ENCODE peak calls at places on chromosomes 7 and 10, in ten cellular contexts. One of them, this sample, is unnamed.

GRCh38 chr7:97004931-97005763 is at the start of gene DLX6:
- DNase-seq in pancreas: no peak
- DNase-seq in epithelial cell of esophagus: peak; percentile 37
- DNase-seq in heart left ventricle: no peak
- DNase-seq in fibroblast of lung: peak; percentile 47
- DNase-seq in PC-3: no peak
- DNase-seq in AG04450: no peak
- DNase-seq in cardiac fibroblast: no peak
- DNase-seq in HFF-Myc: no peak
- DNase-seq in gastrocnemius medialis: no peak
- DNase-seq in this sample: peak; percentile 87

GRCh38 chr10:59243611-59244195 is 67.3 kb downstream of the PHYHIPL start:
- DNase-seq in pancreas: no peak
- DNase-seq in epithelial cell of esophagus: peak; percentile 6
- DNase-seq in heart left ventricle: no peak
- DNase-seq in fibroblast of lung: no peak
- DNase-seq in PC-3: no peak
- DNase-seq in AG04450: no peak
- DNase-seq in cardiac fibroblast: no peak
- DNase-seq in HFF-Myc: no peak
- DNase-seq in gastrocnemius medialis: no peak
- DNase-seq in this sample: no peak

GRCh38 chr10:118960166-118961090 is 69.1 kb upstream of the NANOS1 start:
- DNase-seq in pancreas: no peak
- DNase-seq in epithelial cell of esophagus: peak; percentile 80
- DNase-seq in heart left ventricle: no peak
- DNase-seq in fibroblast of lung: no peak
- DNase-seq in PC-3: peak; percentile 83
- DNase-seq in AG04450: no peak
- DNase-seq in cardiac fibroblast: no peak
- DNase-seq in HFF-Myc: no peak
- DNase-seq in gastrocnemius medialis: no peak
- DNase-seq in this sample: no peak

GRCh38 chr7:110007316-110007910 is 1083.5 kb upstream of the LRRN3 start:
- DNase-seq in pancreas: no peak
- DNase-seq in epithelial cell of esophagus: peak; percentile 75
- DNase-seq in heart left ventricle: no peak
- DNase-seq in fibroblast of lung: no peak
- DNase-seq in PC-3: no peak
- DNase-seq in AG04450: no peak
- DNase-seq in cardiac fibroblast: no peak
- DNase-seq in HFF-Myc: no peak
- DNase-seq in gastrocnemius medialis: no peak
- DNase-seq in this sample: no peak

GRCh38 chr7:108270385-108270784 is 140.2 kb upstream of the LAMB4 start:
- DNase-seq in pancreas: no peak
- DNase-seq in epithelial cell of esophagus: peak; percentile 57
- DNase-seq in heart left ventricle: no peak
- DNase-seq in fibroblast of lung: no peak
- DNase-seq in PC-3: no peak
- DNase-seq in AG04450: no peak
- DNase-seq in cardiac fibroblast: peak; percentile 79
- DNase-seq in HFF-Myc: no peak
- DNase-seq in gastrocnemius medialis: no peak
- DNase-seq in this sample: no peak

GRCh38 chr7:90579181-90579688 is 16.9 kb upstream of the CDK14 start:
- DNase-seq in pancreas: no peak
- DNase-seq in epithelial cell of esophagus: peak; percentile 94
- DNase-seq in heart left ventricle: no peak
- DNase-seq in fibroblast of lung: peak; percentile 75
- DNase-seq in PC-3: peak; percentile 81
- DNase-seq in AG04450: no peak
- DNase-seq in cardiac fibroblast: peak; percentile 95
- DNase-seq in HFF-Myc: no peak
- DNase-seq in gastrocnemius medialis: no peak
- DNase-seq in this sample: no peak

GRCh38 chr10:104445359-104445758 is 91.7 kb downstream of the CFAP58 start:
- DNase-seq in pancreas: no peak
- DNase-seq in epithelial cell of esophagus: peak; percentile 86
- DNase-seq in heart left ventricle: no peak
- DNase-seq in fibroblast of lung: peak; percentile 34
- DNase-seq in PC-3: peak; percentile 41
- DNase-seq in AG04450: peak; percentile 36
- DNase-seq in cardiac fibroblast: peak; percentile 89
- DNase-seq in HFF-Myc: peak; percentile 45
- DNase-seq in gastrocnemius medialis: no peak
- DNase-seq in this sample: no peak

GRCh38 chr10:8137726-8138125 is 83.2 kb downstream of the GATA3 start:
- DNase-seq in pancreas: no peak
- DNase-seq in epithelial cell of esophagus: no peak
- DNase-seq in heart left ventricle: no peak
- DNase-seq in fibroblast of lung: no peak
- DNase-seq in PC-3: no peak
- DNase-seq in AG04450: no peak
- DNase-seq in cardiac fibroblast: no peak
- DNase-seq in HFF-Myc: no peak
- DNase-seq in gastrocnemius medialis: no peak
- DNase-seq in this sample: no peak

GRCh38 chr7:87056346-87056745 is 3.1 kb downstream of the ELAPOR2 start:
- DNase-seq in pancreas: no peak
- DNase-seq in epithelial cell of esophagus: no peak
- DNase-seq in heart left ventricle: no peak
- DNase-seq in fibroblast of lung: no peak
- DNase-seq in PC-3: no peak
- DNase-seq in AG04450: no peak
- DNase-seq in cardiac fibroblast: peak; percentile 27
- DNase-seq in HFF-Myc: no peak
- DNase-seq in gastrocnemius medialis: no peak
- DNase-seq in this sample: no peak

GRCh38 chr10:107144490-107144889 is 20.0 kb downstream of the SORCS1 start:
- DNase-seq in pancreas: no peak
- DNase-seq in epithelial cell of esophagus: no peak
- DNase-seq in heart left ventricle: no peak
- DNase-seq in fibroblast of lung: no peak
- DNase-seq in PC-3: peak; percentile 3
- DNase-seq in AG04450: no peak
- DNase-seq in cardiac fibroblast: no peak
- DNase-seq in HFF-Myc: no peak
- DNase-seq in gastrocnemius medialis: no peak
- DNase-seq in this sample: no peak
- TF ChIP-seq CTCF in pancreas: no peak
- TF ChIP-seq CTCF in epithelial cell of esophagus: no peak
- TF ChIP-seq CTCF in heart left ventricle: peak; percentile 11
- TF ChIP-seq CTCF in fibroblast of lung: no peak
- TF ChIP-seq CTCF in PC-3: no peak
- TF ChIP-seq CTCF in AG04450: no peak
- TF ChIP-seq CTCF in cardiac fibroblast: no peak
- TF ChIP-seq CTCF in HFF-Myc: no peak
- TF ChIP-seq CTCF in gastrocnemius medialis: no peak
- TF ChIP-seq CTCF in this sample: no peak

GRCh38 chr7:68063171-68063570 is 1066.5 kb downstream of the TYW1 start:
- DNase-seq in pancreas: no peak
- DNase-seq in epithelial cell of esophagus: no peak
- DNase-seq in heart left ventricle: peak; percentile 6
- DNase-seq in fibroblast of lung: no peak
- DNase-seq in PC-3: no peak
- DNase-seq in AG04450: no peak
- DNase-seq in cardiac fibroblast: no peak
- DNase-seq in HFF-Myc: no peak
- DNase-seq in gastrocnemius medialis: no peak
- DNase-seq in this sample: no peak
- TF ChIP-seq CTCF in pancreas: no peak
- TF ChIP-seq CTCF in epithelial cell of esophagus: no peak
- TF ChIP-seq CTCF in heart left ventricle: peak; percentile 49
- TF ChIP-seq CTCF in fibroblast of lung: peak; percentile 8
- TF ChIP-seq CTCF in PC-3: peak; percentile 25
- TF ChIP-seq CTCF in AG04450: no peak
- TF ChIP-seq CTCF in cardiac fibroblast: no peak
- TF ChIP-seq CTCF in HFF-Myc: no peak
- TF ChIP-seq CTCF in gastrocnemius medialis: no peak
- TF ChIP-seq CTCF in this sample: peak; percentile 31

GRCh38 chr7:123538897-123539296 is 4.5 kb upstream of the IQUB start:
- DNase-seq in pancreas: no peak
- DNase-seq in epithelial cell of esophagus: no peak
- DNase-seq in heart left ventricle: no peak
- DNase-seq in fibroblast of lung: no peak
- DNase-seq in PC-3: peak; percentile 36
- DNase-seq in AG04450: no peak
- DNase-seq in cardiac fibroblast: peak; percentile 12
- DNase-seq in HFF-Myc: no peak
- DNase-seq in gastrocnemius medialis: no peak
- DNase-seq in this sample: no peak

GRCh38 chr7:123534383-123535260 is at the start of gene IQUB:
- DNase-seq in pancreas: peak; percentile 99
- DNase-seq in epithelial cell of esophagus: peak; percentile 98
- DNase-seq in heart left ventricle: peak; percentile 99
- DNase-seq in fibroblast of lung: peak; percentile 97
- DNase-seq in PC-3: peak; percentile 93
- DNase-seq in AG04450: peak; percentile 94
- DNase-seq in cardiac fibroblast: peak; percentile 98
- DNase-seq in HFF-Myc: peak; percentile 89
- DNase-seq in gastrocnemius medialis: peak; percentile 98
- DNase-seq in this sample: peak; percentile 99

GRCh38 chr7:123538189-123538714 is 3.9 kb upstream of the IQUB start:
- DNase-seq in pancreas: no peak
- DNase-seq in epithelial cell of esophagus: peak; percentile 76
- DNase-seq in heart left ventricle: no peak
- DNase-seq in fibroblast of lung: peak; percentile 72
- DNase-seq in PC-3: peak; percentile 72
- DNase-seq in AG04450: peak; percentile 26
- DNase-seq in cardiac fibroblast: peak; percentile 78
- DNase-seq in HFF-Myc: peak; percentile 33
- DNase-seq in gastrocnemius medialis: no peak
- DNase-seq in this sample: no peak

GRCh38 chr7:123535517-123535916 is 1.1 kb upstream of the IQUB start:
- DNase-seq in pancreas: no peak
- DNase-seq in epithelial cell of esophagus: no peak
- DNase-seq in heart left ventricle: no peak
- DNase-seq in fibroblast of lung: no peak
- DNase-seq in PC-3: no peak
- DNase-seq in AG04450: no peak
- DNase-seq in cardiac fibroblast: no peak
- DNase-seq in HFF-Myc: no peak
- DNase-seq in gastrocnemius medialis: peak; percentile 21
- DNase-seq in this sample: no peak

GRCh38 chr7:123537026-123537642 is 2.7 kb upstream of the IQUB start:
- DNase-seq in pancreas: no peak
- DNase-seq in epithelial cell of esophagus: peak; percentile 42
- DNase-seq in heart left ventricle: no peak
- DNase-seq in fibroblast of lung: peak; percentile 52
- DNase-seq in PC-3: peak; percentile 55
- DNase-seq in AG04450: no peak
- DNase-seq in cardiac fibroblast: peak; percentile 61
- DNase-seq in HFF-Myc: no peak
- DNase-seq in gastrocnemius medialis: no peak
- DNase-seq in this sample: no peak
- TF ChIP-seq CTCF in pancreas: peak; percentile 36
- TF ChIP-seq CTCF in epithelial cell of esophagus: peak; percentile 33
- TF ChIP-seq CTCF in heart left ventricle: peak; percentile 71
- TF ChIP-seq CTCF in fibroblast of lung: peak; percentile 32
- TF ChIP-seq CTCF in PC-3: peak; percentile 54
- TF ChIP-seq CTCF in AG04450: peak; percentile 53
- TF ChIP-seq CTCF in cardiac fibroblast: peak; percentile 51
- TF ChIP-seq CTCF in HFF-Myc: peak; percentile 25
- TF ChIP-seq CTCF in gastrocnemius medialis: peak; percentile 21
- TF ChIP-seq CTCF in this sample: peak; percentile 48

DNA sequence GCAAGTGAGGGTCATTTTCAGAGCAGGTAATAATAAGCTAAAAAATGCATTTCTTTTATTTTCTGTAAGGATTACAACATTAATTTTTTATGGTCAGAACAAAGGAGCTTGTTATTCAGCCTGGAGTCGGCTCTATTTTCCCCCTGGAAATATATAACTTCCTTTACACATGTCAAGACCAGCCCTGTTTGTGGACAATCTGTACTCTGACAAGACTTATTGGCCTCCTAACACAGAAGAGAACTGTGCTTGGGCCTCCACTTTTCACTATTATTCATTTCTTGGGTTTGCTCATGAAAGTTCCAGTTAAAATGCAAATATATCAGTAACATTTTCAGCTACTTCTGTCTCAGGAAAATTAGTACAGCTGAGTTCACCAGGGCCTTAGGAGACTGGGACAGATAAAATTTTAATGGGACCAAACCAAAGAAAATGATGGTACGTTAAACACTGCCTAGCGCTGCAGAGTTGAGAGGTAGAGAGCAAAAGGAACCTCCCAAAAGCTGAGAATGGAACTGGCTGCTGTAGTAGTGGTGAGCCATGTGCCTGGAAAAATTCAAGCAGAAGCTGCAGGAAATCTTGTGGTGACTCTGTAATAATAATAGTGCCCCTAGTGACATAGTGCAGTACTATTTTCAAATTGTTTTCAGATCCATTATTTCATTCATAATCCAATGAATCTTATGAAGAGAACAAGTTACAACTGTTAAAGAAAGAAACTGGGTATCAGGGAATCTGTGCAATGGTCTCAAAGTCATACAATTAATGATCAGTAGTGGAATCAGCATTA is 227.2 kb upstream of the KIAA1217 start:
- DNase-seq in pancreas: no peak
- DNase-seq in epithelial cell of esophagus: no peak
- DNase-seq in heart left ventricle: no peak
- DNase-seq in fibroblast of lung: no peak
- DNase-seq in PC-3: no peak
- DNase-seq in AG04450: no peak
- DNase-seq in cardiac fibroblast: no peak
- DNase-seq in HFF-Myc: no peak
- DNase-seq in gastrocnemius medialis: no peak
- DNase-seq in this sample: no peak
- TF ChIP-seq CTCF in pancreas: no peak
- TF ChIP-seq CTCF in epithelial cell of esophagus: no peak
- TF ChIP-seq CTCF in heart left ventricle: no peak
- TF ChIP-seq CTCF in fibroblast of lung: no peak
- TF ChIP-seq CTCF in PC-3: peak; percentile 39
- TF ChIP-seq CTCF in AG04450: no peak
- TF ChIP-seq CTCF in cardiac fibroblast: no peak
- TF ChIP-seq CTCF in HFF-Myc: no peak
- TF ChIP-seq CTCF in gastrocnemius medialis: no peak
- TF ChIP-seq CTCF in this sample: no peak

GRCh38 chr7:106603300-106603699 is 57.7 kb downstream of the CCDC71L start:
- DNase-seq in pancreas: no peak
- DNase-seq in epithelial cell of esophagus: no peak
- DNase-seq in heart left ventricle: no peak
- DNase-seq in fibroblast of lung: no peak
- DNase-seq in PC-3: no peak
- DNase-seq in AG04450: no peak
- DNase-seq in cardiac fibroblast: no peak
- DNase-seq in HFF-Myc: no peak
- DNase-seq in gastrocnemius medialis: no peak
- DNase-seq in this sample: no peak
- TF ChIP-seq CTCF in pancreas: no peak
- TF ChIP-seq CTCF in epithelial cell of esophagus: no peak
- TF ChIP-seq CTCF in heart left ventricle: no peak
- TF ChIP-seq CTCF in fibroblast of lung: no peak
- TF ChIP-seq CTCF in PC-3: no peak
- TF ChIP-seq CTCF in AG04450: no peak
- TF ChIP-seq CTCF in cardiac fibroblast: no peak
- TF ChIP-seq CTCF in HFF-Myc: no peak
- TF ChIP-seq CTCF in gastrocnemius medialis: no peak
- TF ChIP-seq CTCF in this sample: no peak

GRCh38 chr7:135414850-135415439 is 95.0 kb downstream of the CNOT4 start:
- DNase-seq in pancreas: no peak
- DNase-seq in epithelial cell of esophagus: peak; percentile 67
- DNase-seq in heart left ventricle: no peak
- DNase-seq in fibroblast of lung: peak; percentile 78
- DNase-seq in PC-3: peak; percentile 70
- DNase-seq in AG04450: peak; percentile 21
- DNase-seq in cardiac fibroblast: peak; percentile 81
- DNase-seq in HFF-Myc: peak; percentile 40
- DNase-seq in gastrocnemius medialis: no peak
- DNase-seq in this sample: peak; percentile 70
- TF ChIP-seq CTCF in pancreas: peak; percentile 23
- TF ChIP-seq CTCF in epithelial cell of esophagus: peak; percentile 58
- TF ChIP-seq CTCF in heart left ventricle: peak; percentile 44
- TF ChIP-seq CTCF in fibroblast of lung: peak; percentile 70
- TF ChIP-seq CTCF in PC-3: peak; percentile 74
- TF ChIP-seq CTCF in AG04450: peak; percentile 65
- TF ChIP-seq CTCF in cardiac fibroblast: peak; percentile 64
- TF ChIP-seq CTCF in HFF-Myc: peak; percentile 57
- TF ChIP-seq CTCF in gastrocnemius medialis: peak; percentile 11
- TF ChIP-seq CTCF in this sample: peak; percentile 81

This sample was measured in Caco-2.